ENCODE peak calls at places on chromosomes 7 and 10, in five cellular contexts. O, J, G, V and P are unnamed samples.

GRCh38 chr7:100349757-100350156 is 8.2 kb upstream of the PILRB start:
- DNase-seq in O (no peak), J (no peak), G (no peak), V (no peak), P (no peak)

GRCh38 chr7:134710854-134711624 is 64.4 kb downstream of the BPGM start:
- DNase-seq in O (no peak), J (no peak), G (no peak), V (no peak), P (no peak)

GRCh38 chr10:110368002-110368401 is 63.3 kb upstream of the SMNDC1 start:
- DNase-seq in O (peak; percentile 79), J (no peak), G (no peak), V (peak; percentile 51), P (no peak)

GRCh38 chr10:70694410-70695179 is 22.3 kb downstream of the ADAMTS14 start:
- DNase-seq in O (peak; percentile 46), J (peak; percentile 59), G (no peak), V (no peak), P (no peak)

GRCh38 chr10:69045441-69046300 is 42.2 kb upstream of the SRGN start:
- DNase-seq in O (peak; percentile 99), J (no peak), G (no peak), V (no peak), P (no peak)

GRCh38 chr10:114525368-114525949 is 121.2 kb upstream of the AFAP1L2 start:
- DNase-seq in O (no peak), J (no peak), G (no peak), V (no peak), P (no peak)

GRCh38 chr10:132654121-132654571 is 116.6 kb downstream of the INPP5A start:
- DNase-seq in O (no peak), J (no peak), G (no peak), V (no peak), P (no peak)

GRCh38 chr7:126606331-126606730 is 646.4 kb downstream of the GRM8 start:
- DNase-seq in O (no peak), J (no peak), G (no peak), V (no peak), P (no peak)

GRCh38 chr10:71971769-71972555 is 7.8 kb downstream of the CHST3 start:
- DNase-seq in O (no peak), J (no peak), G (no peak), V (no peak), P (no peak)